ENCODE peak calls at places on chromosomes 3 and 15, in seven cellular contexts. P is CD8-positive, alpha-beta memory T cell; Q is heart left ventricle; I is uterus; E is endodermal cell; Z is gastrocnemius medialis; N is hepatocyte. A is an unnamed sample. For H3K4me1, the result is how much of the 10 kb centered on the place peaks cover.

GRCh38 chr3:110955301-110955880 is 116.2 kb upstream of the NECTIN3 start:
- DNase-seq in P (no peak), Q (no peak), I (no peak), E (no peak), Z (no peak), N (no peak), A (no peak)

GRCh38 chr15:33453761-33454160 is 143.0 kb downstream of the RYR3 start:
- DNase-seq in P (no peak), Q (no peak), I (no peak), E (no peak), Z (no peak), N (no peak), A (no peak)

GRCh38 chr3:64150527-64151238 is 74.6 kb downstream of the PRICKLE2 start:
- DNase-seq in P (no peak), Q (peak), I (peak), E (no peak), Z (no peak), N (peak), A (peak)

GRCh38 chr15:26129852-26130251 is 266.7 kb upstream of the ATP10A start:
- DNase-seq in P (no peak), Q (no peak), I (no peak), E (peak), Z (no peak), N (no peak), A (no peak)

GRCh38 chr3:188171682-188172467 is 17.9 kb downstream of the LPP start:
- DNase-seq in P (no peak), Q (no peak), I (no peak), E (no peak), Z (no peak), N (no peak), A (no peak)

GRCh38 chr3:167305340-167305739 is 74.8 kb downstream of the ZBBX start:
- DNase-seq in P (no peak), Q (no peak), I (no peak), E (no peak), Z (no peak), N (no peak), A (no peak)

GRCh38 chr3:22377421-22377820 is 626.4 kb upstream of the ZNF385D start:
- DNase-seq in P (no peak), Q (no peak), I (no peak), E (no peak), Z (no peak), N (no peak), A (no peak)

GRCh38 chr3:50515565-50516047 is 12.2 kb upstream of the CACNA2D2 start:
- DNase-seq in P (no peak), Q (peak), I (peak), E (peak), Z (no peak), N (peak), A (no peak)

GRCh38 chr3:107884719-107885460 is 205.9 kb downstream of the CD47 start:
- DNase-seq in P (no peak), Q (peak), I (no peak), E (no peak), Z (no peak), N (no peak), A (no peak)

GRCh38 chr3:62888180-62888579 is 13.0 kb upstream of the CADPS start:
- DNase-seq in P (no peak), Q (no peak), I (no peak), E (peak), Z (no peak), N (peak), A (no peak)

GRCh38 chr3:195554458-195554857 is 11.3 kb upstream of the PPP1R2 start:
- DNase-seq in P (no peak), Q (no peak), I (no peak), E (no peak), Z (no peak), N (no peak), A (no peak)

GRCh38 chr3:23667536-23668429 is 138.0 kb upstream of the UBE2E1 start:
- DNase-seq in P (no peak), Q (no peak), I (no peak), E (no peak), Z (no peak), N (no peak), A (no peak)

GRCh38 chr3:39118931-39119660 is 11.6 kb downstream of the TTC21A start:
- DNase-seq in P (no peak), Q (no peak), I (no peak), E (no peak), Z (no peak), N (no peak), A (no peak)

GRCh38 chr15:70068783-70069565 is 28.7 kb downstream of the TLE3 start:
- DNase-seq in P (no peak), Q (no peak), I (no peak), E (no peak), Z (no peak), N (no peak), A (no peak)

GRCh38 chr15:70065006-70065722 is 32.6 kb downstream of the TLE3 start:
- DNase-seq in P (no peak), Q (no peak), I (no peak), E (no peak), Z (no peak), N (no peak), A (no peak)

GRCh38 chr15:70066004-70066403 is 31.7 kb downstream of the TLE3 start:
- DNase-seq in P (no peak), Q (no peak), I (no peak), E (no peak), Z (no peak), N (no peak), A (no peak)

GRCh38 chr15:70066422-70066821 is 31.3 kb downstream of the TLE3 start:
- DNase-seq in P (no peak), Q (no peak), I (no peak), E (no peak), Z (no peak), N (no peak), A (no peak)

DNA sequence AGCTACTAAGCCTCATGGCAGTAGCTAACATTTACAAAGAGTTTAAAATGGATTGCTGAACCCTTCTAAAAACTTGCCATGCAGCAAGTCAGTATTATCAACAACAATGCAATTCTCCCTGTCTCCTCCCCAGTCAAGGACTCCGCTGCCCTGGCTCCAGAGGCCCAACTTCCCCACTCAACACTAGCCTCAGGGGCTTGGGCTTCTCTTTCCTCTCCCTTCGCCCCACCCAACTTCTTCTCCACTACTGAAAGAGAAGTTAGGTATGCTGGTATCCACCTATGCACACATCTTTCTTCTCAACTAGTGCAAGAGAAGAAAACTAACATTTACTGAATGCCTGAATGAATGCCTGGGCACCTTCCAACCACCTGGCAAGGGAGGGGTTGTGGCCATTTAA is 30.7 kb downstream of the TLE3 start:
- DNase-seq in P (no peak), Q (no peak), I (no peak), E (no peak), Z (no peak), N (no peak), A (no peak)
- H3K4me1 ChIP-seq in P (under half), Q (under half), I (under half), E (under half), Z (under half), N (under half), A (under half)

DNA sequence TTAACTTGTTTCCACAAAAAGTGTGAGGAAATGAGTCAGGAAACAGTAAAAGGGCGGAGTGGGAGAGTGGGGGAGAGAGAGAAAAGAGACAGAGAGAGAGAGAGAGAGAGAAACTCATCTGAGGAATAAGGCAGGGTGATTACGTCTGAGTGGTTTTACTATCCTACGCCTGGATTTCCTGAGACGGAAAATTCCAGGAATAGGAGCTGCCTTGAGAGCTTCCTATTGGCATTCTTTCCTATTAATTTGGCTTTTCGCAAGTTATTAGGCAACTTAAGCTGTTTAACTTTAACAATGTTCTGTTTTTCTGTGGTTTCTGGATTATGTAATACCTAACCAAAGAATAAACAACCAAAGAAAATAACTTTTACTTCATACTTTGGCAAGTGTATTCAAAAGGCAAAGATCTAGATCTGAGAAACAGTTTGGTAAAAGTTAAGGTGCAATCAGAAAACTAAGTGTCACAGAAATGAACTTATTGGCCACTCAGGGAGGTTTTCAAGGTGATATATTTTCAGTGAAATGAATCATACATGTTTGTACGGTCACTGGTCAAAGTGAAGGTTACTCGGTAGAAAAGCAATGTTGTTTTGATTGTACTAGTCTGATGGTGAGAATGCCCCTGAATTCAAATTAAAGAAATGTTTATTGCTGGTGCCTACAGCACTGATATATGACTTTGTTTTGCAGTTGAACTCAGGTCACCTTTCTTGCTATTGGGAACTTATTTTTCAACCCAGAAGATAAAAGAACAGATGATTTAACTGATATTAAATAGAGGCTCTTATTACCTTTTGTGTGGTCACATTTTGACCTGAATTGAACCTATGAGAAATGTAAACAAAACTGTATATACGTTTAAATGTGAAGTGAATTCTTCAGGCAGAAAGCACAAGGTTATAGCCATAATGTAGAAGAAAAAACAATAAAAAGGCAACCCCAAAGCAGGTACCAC is 39.9 kb upstream of the TNFSF10 start:
- DNase-seq in P (no peak), Q (peak), I (no peak), E (no peak), Z (no peak), N (peak), A (no peak)
- H3K4me3 ChIP-seq in P (no peak), Q (peak), I (no peak), E (no peak), Z (peak), N (no peak), A (peak)

GRCh38 chr15:88377509-88377908 is 89.7 kb downstream of the MRPL46 start:
- DNase-seq in P (no peak), Q (no peak), I (no peak), E (no peak), Z (no peak), N (no peak), A (no peak)
- H3K4me1 ChIP-seq in P (under half), Q (under half), I (under half), E (under half), Z (under half), N (under half), A (under half)

DNA sequence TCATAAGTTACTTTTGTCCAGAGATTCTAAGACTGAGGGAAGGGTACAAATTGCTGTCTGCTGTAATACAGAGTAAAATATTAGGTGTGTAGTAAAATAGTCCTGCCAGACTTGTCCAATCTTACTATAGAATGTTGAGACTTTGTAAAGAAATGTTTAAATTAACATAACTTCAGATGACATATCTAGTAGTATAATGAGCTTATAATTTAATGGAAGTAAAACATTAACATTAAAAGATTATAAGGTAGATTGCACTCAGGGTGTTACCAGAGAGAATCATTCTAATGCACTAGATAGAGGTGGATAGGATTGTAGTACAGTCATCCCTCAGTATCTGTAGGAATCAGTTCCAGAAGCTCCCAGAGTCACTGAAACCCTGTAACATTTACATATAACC is 130.8 kb downstream of the LMLN start:
- DNase-seq in P (no peak), Q (no peak), I (no peak), E (no peak), Z (no peak), N (no peak), A (no peak)
- H3K4me3 ChIP-seq in P (no peak), Q (no peak), I (no peak), E (no peak), Z (no peak), N (no peak), A (no peak)

GRCh38 chr3:177783338-177783737 is 586.1 kb upstream of the TBL1XR1 start:
- DNase-seq in P (no peak), Q (no peak), I (no peak), E (no peak), Z (no peak), N (no peak), A (no peak)

GRCh38 chr3:177778633-177779032 is 581.4 kb upstream of the TBL1XR1 start:
- DNase-seq in P (no peak), Q (no peak), I (no peak), E (no peak), Z (no peak), N (no peak), A (no peak)

GRCh38 chr3:177777699-177778098 is 580.4 kb upstream of the TBL1XR1 start:
- DNase-seq in P (peak), Q (peak), I (peak), E (peak), Z (peak), N (peak), A (no peak)

GRCh38 chr3:177776656-177777055 is 579.4 kb upstream of the TBL1XR1 start:
- DNase-seq in P (no peak), Q (no peak), I (no peak), E (peak), Z (no peak), N (peak), A (no peak)

DNA sequence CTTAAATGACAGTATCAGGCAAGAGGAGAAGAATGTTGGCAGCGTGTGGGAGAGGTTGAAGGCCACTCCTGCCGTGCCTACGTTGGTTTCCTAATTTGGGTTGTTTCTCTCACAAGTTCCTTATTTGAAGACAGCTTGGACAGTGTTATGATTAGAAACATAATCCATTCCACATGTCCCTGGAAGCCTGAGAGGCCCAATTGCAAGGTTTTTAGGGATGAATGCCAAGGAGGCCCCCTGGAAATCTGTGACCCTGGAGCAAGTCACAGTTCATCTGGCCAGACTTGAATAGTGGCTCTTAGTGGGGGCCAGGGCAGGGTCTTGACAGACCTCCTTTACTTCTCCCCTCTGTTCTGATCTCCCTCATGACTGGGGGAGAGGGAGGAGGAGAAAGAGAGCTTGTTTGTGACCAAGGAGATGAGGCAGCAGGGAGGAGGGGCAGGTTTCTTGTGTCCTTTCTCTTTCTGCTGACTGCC is 584.4 kb upstream of the TBL1XR1 start:
- DNase-seq in P (no peak), Q (peak), I (peak), E (no peak), Z (peak), N (no peak), A (no peak)
- H3K4me1 ChIP-seq in P (under half), Q (under half), I (under half), E (under half), Z (under half), N (under half), A (under half)

GRCh38 chr15:99434506-99435137 is 131.2 kb upstream of the MEF2A start:
- DNase-seq in P (no peak), Q (no peak), I (peak), E (peak), Z (no peak), N (no peak), A (no peak)
- H3K4me3 ChIP-seq in P (no peak), Q (no peak), I (no peak), E (no peak), Z (no peak), N (no peak), A (no peak)

A was measured in thoracic aorta.